ENCODE peak calls at places on chromosome 15, in seven cellular contexts. O is astrocyte, J is GM12864, F is HFF-Myc, V is heart left ventricle, P is transverse colon, N is mammary epithelial cell. K is an unnamed sample.

GRCh38 chr15:48337626-48338025 is 6.4 kb downstream of the DUT start:
- DNase-seq in V (no peak), P (no peak), J (no peak), O (no peak), F (no peak), N (no peak), K (no peak)

GRCh38 chr15:82021992-82022391 is 23.8 kb downstream of the MEX3B start:
- DNase-seq in N (peak), V (no peak), O (peak), P (no peak), J (no peak), F (peak), K (peak)

GRCh38 chr15:97598353-97598798 is 362.1 kb upstream of the ARRDC4 start:
- DNase-seq in P (no peak), V (no peak), O (no peak), J (no peak), N (no peak), F (no peak), K (no peak)

GRCh38 chr15:82095803-82096202 is 50.0 kb upstream of the MEX3B start:
- DNase-seq in V (no peak), P (no peak), O (no peak), N (no peak), F (no peak), J (no peak), K (no peak)

GRCh38 chr15:68367992-68368391 is 64.0 kb downstream of the ITGA11 start:
- DNase-seq in N (no peak), V (no peak), O (no peak), F (no peak), P (no peak), J (no peak), K (no peak)

GRCh38 chr15:66720206-66721010 is 18.4 kb downstream of the SMAD6 start:
- DNase-seq in J (no peak), P (no peak), N (peak), O (peak), F (no peak), V (no peak), K (no peak)

GRCh38 chr15:39720721-39721611 is 61.7 kb downstream of the FSIP1 start:
- DNase-seq in V (no peak), O (peak), N (peak), J (no peak), F (peak), P (no peak), K (no peak)

GRCh38 chr15:61951949-61952348 is 108.3 kb downstream of the VPS13C start:
- DNase-seq in P (no peak), J (no peak), V (no peak), F (no peak), N (no peak), O (peak), K (peak)

GRCh38 chr15:65595960-65596359 is 15.0 kb downstream of the INTS14 start:
- DNase-seq in P (no peak), F (no peak), J (no peak), N (no peak), V (no peak), O (no peak), K (peak)

GRCh38 chr15:38868326-38869114 is 303.9 kb upstream of the RASGRP1 start:
- DNase-seq in F (no peak), P (peak), J (no peak), O (peak), V (no peak), N (peak), K (peak)

GRCh38 chr15:85750319-85750806 is 44.4 kb downstream of the KLHL25 start:
- DNase-seq in P (peak), N (no peak), F (no peak), J (no peak), O (peak), V (peak), K (no peak)

GRCh38 chr15:80007532-80007931 is 36.5 kb upstream of the BCL2A1 start:
- DNase-seq in P (no peak), O (no peak), V (no peak), J (no peak), N (no peak), F (no peak), K (no peak)

GRCh38 chr15:73982251-73982962 is 9.7 kb downstream of the STOML1 start:
- DNase-seq in N (peak), V (peak), P (peak), J (no peak), F (peak), O (peak), K (peak)

GRCh38 chr15:92839696-92840095 is 60.4 kb upstream of the CHD2 start:
- DNase-seq in P (peak), O (no peak), V (no peak), F (no peak), J (no peak), N (no peak), K (no peak)

GRCh38 chr15:81575436-81576123 is 201.6 kb upstream of the TMC3 start:
- DNase-seq in V (no peak), J (no peak), P (no peak), F (no peak), O (no peak), N (peak), K (peak)

GRCh38 chr15:101458908-101459578 is 30.5 kb downstream of the PCSK6 start:
- DNase-seq in F (no peak), J (no peak), P (no peak), O (no peak), N (no peak), V (no peak), K (peak)

GRCh38 chr15:90829942-90830440 is 38.4 kb upstream of the FURIN start:
- DNase-seq in J (no peak), V (peak), N (no peak), F (no peak), O (no peak), P (no peak), K (no peak)

GRCh38 chr15:38068600-38068999 is 134.2 kb downstream of the TMCO5A start:
- DNase-seq in J (no peak), V (no peak), F (no peak), O (no peak), N (no peak), P (no peak), K (no peak)

GRCh38 chr15:80480909-80481308 is 76.7 kb downstream of the ARNT2 start:
- DNase-seq in N (peak), J (no peak), F (no peak), P (peak), O (peak), V (peak), K (no peak)

GRCh38 chr15:71136159-71137137 is 21.2 kb downstream of the THSD4 start:
- DNase-seq in N (peak), O (peak), V (peak), P (no peak), F (peak), J (no peak), K (no peak)

GRCh38 chr15:51126842-51127241 is 32.1 kb upstream of the TNFAIP8L3 start:
- DNase-seq in N (no peak), V (no peak), F (no peak), P (no peak), O (no peak), J (no peak), K (no peak)

GRCh38 chr15:90664650-90665287 is 52.4 kb upstream of the BLM start:
- DNase-seq in F (no peak), J (no peak), P (peak), V (peak), O (no peak), N (no peak), K (peak)

GRCh38 chr15:60351066-60351465 is 46.7 kb downstream of the ANXA2 start:
- DNase-seq in N (peak), F (no peak), O (no peak), V (no peak), P (no peak), J (no peak), K (no peak)

GRCh38 chr15:31405200-31405929 is 78.7 kb downstream of the KLF13 start:
- DNase-seq in N (no peak), P (no peak), F (no peak), J (no peak), O (no peak), V (no peak), K (no peak)

GRCh38 chr15:80856400-80856799 is 77.2 kb downstream of the CEMIP start:
- DNase-seq in F (no peak), N (no peak), J (no peak), P (no peak), O (no peak), V (no peak), K (no peak)

GRCh38 chr15:29873942-29874341 is 51.7 kb upstream of the TJP1 start:
- DNase-seq in J (no peak), O (no peak), V (no peak), P (no peak), F (no peak), N (no peak), K (no peak)

GRCh38 chr15:50166216-50166615 is 15.8 kb upstream of the SLC27A2 start:
- DNase-seq in O (peak), J (no peak), F (no peak), P (no peak), V (no peak), N (peak), K (no peak)

GRCh38 chr15:26453914-26454313 is 319.0 kb downstream of the GABRB3 start:
- DNase-seq in P (no peak), N (no peak), F (no peak), V (no peak), J (no peak), O (no peak), K (no peak)

GRCh38 chr15:74785716-74786032 is 3.8 kb downstream of the CSK start:
- DNase-seq in N (no peak), F (no peak), O (no peak), P (no peak), J (no peak), V (no peak), K (no peak)

GRCh38 chr15:46556559-46556958 is 921.7 kb downstream of the SQOR start:
- DNase-seq in P (no peak), N (no peak), J (no peak), V (no peak), O (no peak), F (no peak), K (no peak)

GRCh38 chr15:75037685-75038084 is 14.3 kb downstream of the PPCDC start:
- DNase-seq in O (no peak), F (no peak), P (no peak), V (no peak), J (no peak), N (peak), K (no peak)

GRCh38 chr15:41957021-41957897 is 15.1 kb downstream of the EHD4 start:
- DNase-seq in P (no peak), F (no peak), N (no peak), J (peak), O (no peak), V (no peak), K (peak)

GRCh38 chr15:69577397-69577796 is 124.8 kb downstream of the RPLP1 start:
- DNase-seq in O (no peak), P (no peak), F (no peak), N (no peak), J (no peak), V (no peak), K (no peak)

GRCh38 chr15:89813381-89814111 is 1.1 kb downstream of the ANPEP start:
- DNase-seq in F (no peak), O (no peak), N (no peak), P (no peak), J (no peak), V (no peak), K (no peak)

GRCh38 chr15:88890495-88890894 is 4.8 kb downstream of the HAPLN3 start:
- DNase-seq in P (no peak), O (peak), N (no peak), F (no peak), V (no peak), J (no peak), K (no peak)

GRCh38 chr15:39624806-39625205 is 43.9 kb downstream of the THBS1 start:
- DNase-seq in P (peak), F (peak), J (no peak), V (no peak), N (peak), O (peak), K (peak)

GRCh38 chr15:58185439-58185838 is 47.3 kb downstream of the AQP9 start:
- DNase-seq in J (no peak), N (peak), F (no peak), V (no peak), P (no peak), O (no peak), K (no peak)

GRCh38 chr15:57444877-57445513 is 68.7 kb downstream of the CGNL1 start:
- DNase-seq in N (no peak), F (no peak), P (no peak), J (no peak), V (no peak), O (peak), K (no peak)

GRCh38 chr15:55791576-55792400 is 48.8 kb upstream of the PRTG start:
- DNase-seq in N (peak), O (peak), V (no peak), J (no peak), P (no peak), F (no peak), K (no peak)

GRCh38 chr15:42919794-42920280 is 741 bp downstream of the TTBK2 start:
- DNase-seq in F (no peak), N (peak), P (peak), V (no peak), J (no peak), O (peak), K (peak)

GRCh38 chr15:99059010-99059981 is 45.6 kb upstream of the SYNM start:
- DNase-seq in J (no peak), V (peak), N (peak), F (peak), O (peak), P (peak), K (peak)

GRCh38 chr15:99057020-99057419 is 47.9 kb upstream of the SYNM start:
- DNase-seq in P (no peak), F (no peak), V (no peak), J (no peak), O (no peak), N (no peak), K (no peak)

GRCh38 chr15:99057697-99058420 is 47.0 kb upstream of the SYNM start:
- DNase-seq in P (no peak), J (no peak), F (no peak), V (peak), O (no peak), N (no peak), K (no peak)

GRCh38 chr15:99055555-99056134 is 48.1 kb upstream of the PGPEP1L start:
- DNase-seq in N (no peak), O (no peak), F (no peak), J (no peak), P (no peak), V (no peak), K (no peak)

DNA sequence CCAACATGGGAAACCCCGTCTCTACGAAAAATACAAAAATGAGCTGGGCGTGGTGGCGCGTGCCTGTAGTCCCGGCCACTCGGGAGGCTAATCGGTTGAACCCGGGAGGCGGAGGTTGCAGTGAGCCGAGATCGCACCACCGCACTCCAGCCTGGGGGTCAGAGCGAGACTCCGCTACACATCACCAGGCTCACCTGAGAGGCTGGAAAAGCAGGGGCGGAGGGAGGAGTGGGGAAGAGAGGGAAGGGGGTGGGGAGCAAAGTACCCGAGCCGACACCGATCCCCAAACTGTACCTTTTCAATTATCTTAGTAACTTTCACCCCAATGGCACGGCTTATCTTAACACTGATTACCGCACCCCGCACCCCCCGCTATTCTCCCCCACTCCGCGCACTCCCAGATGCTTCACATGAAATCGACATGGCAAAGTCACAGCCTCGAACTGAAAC is 46.4 kb upstream of the SYNM start:
- DNase-seq in F (no peak), V (no peak), J (no peak), P (no peak), O (no peak), N (no peak), K (no peak)
- H3K4me3 ChIP-seq in F (peak), V (peak), J (no peak), P (peak), O (peak), N (peak), K (peak)

GRCh38 chr15:78263907-78264303 is 457 bp upstream of the DNAJA4 start:
- DNase-seq in V (no peak), P (peak), F (no peak), J (no peak), O (no peak), N (no peak), K (no peak)
- H3K4me3 ChIP-seq in V (peak), P (peak), F (no peak), J (peak), O (no peak), N (no peak), K (no peak)

GRCh38 chr15:32718082-32718821 is 448 bp downstream of the GREM1 start:
- DNase-seq in O (no peak), N (peak), V (no peak), P (peak), J (no peak), F (no peak), K (peak)
- H3K4me3 ChIP-seq in O (peak), N (no peak), V (no peak), P (peak), J (no peak), F (peak), K (peak)

GRCh38 chr15:36544518-36545383 is 34.7 kb upstream of the CDIN1 start:
- DNase-seq in N (no peak), O (no peak), V (no peak), P (no peak), J (no peak), F (no peak), K (peak)

GRCh38 chr15:36550650-36551049 is 28.8 kb upstream of the CDIN1 start:
- DNase-seq in O (no peak), J (no peak), V (no peak), P (no peak), N (no peak), F (no peak), K (no peak)

DNA sequence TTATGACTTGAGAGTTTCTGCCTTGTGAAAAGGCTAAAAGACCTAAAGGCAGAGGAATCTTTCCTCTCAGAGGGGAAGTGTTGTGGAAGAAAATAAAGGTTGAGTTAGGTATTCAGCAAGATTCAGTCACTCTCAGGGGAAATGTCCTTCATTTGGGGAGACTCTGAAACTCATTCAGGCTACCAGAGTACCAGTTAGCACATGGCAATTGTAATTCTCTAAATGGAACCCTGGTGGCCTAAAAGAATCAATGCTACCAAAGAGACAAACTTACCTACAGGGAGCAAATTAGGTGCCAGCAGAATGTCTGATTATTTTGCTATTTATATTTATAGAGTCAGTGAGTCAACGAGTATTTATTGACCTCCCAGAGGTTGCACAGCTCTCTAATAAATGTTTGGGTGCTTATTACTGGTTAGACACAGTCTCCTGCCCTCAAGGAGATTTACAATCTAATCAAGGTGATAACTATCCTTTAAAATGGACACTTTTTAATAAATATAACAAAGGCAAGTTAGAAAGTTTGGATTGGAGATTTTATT is 33.9 kb upstream of the CDIN1 start:
- DNase-seq in V (no peak), J (no peak), F (no peak), P (no peak), N (no peak), O (no peak), K (no peak)
- H3K4me3 ChIP-seq in V (no peak), J (no peak), F (no peak), P (no peak), N (no peak), O (no peak), K (no peak)

GRCh38 chr15:72970965-72971746 is 81.1 kb upstream of the NEO1 start:
- DNase-seq in P (no peak), F (no peak), N (no peak), J (no peak), V (no peak), O (peak), K (peak)
- H3K4me3 ChIP-seq in P (no peak), F (no peak), N (no peak), J (no peak), V (peak), O (no peak), K (no peak)

DNA sequence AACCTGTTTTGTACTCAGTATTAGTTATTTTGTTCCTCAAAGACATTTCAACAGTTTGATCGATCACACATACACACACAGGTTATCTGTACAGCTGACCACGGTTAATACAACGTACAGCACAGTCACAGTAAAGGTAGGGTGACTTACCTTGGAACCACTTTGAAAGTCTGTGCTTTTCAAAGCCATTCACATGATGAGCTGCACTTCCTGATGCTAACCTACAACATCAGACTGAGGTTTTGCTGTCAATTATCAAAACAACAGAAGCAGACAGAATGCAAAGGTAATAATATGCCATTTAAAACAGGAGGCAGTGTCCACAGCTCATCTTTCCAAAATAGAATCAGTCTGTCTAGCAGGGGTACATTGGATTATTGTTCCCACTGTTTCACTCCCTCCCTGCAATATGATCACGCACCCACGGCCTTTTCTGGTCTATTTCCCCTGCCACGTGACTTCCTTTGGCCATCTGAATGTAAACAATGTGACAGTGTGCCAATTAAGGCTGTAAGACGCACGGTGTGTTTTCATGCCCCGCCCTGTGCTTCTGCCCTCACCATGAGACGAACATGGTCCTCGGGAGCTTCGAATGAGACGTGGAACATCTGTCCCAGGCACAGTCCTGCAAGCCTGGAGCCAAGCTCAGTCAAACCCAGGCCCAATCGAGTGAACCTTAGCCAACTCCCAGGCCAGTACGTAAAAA is 102.4 kb downstream of the FMN1 start:
- DNase-seq in O (no peak), V (no peak), F (no peak), N (no peak), P (peak), J (no peak), K (no peak)
- H3K4me3 ChIP-seq in O (no peak), V (no peak), F (no peak), N (no peak), P (no peak), J (no peak), K (no peak)

K was measured in cardiac muscle cell.